ENCODE peak calls at places on chromosomes 2 and 18, in eight cellular contexts. G, D, B, C, Y, K, S and J are unnamed samples.

GRCh38 chr2:112626604-112627059 is 19.1 kb upstream of the SLC20A1 start:
- DNase-seq in G (peak), D (peak), B (peak), C (peak), Y (peak), K (peak), S (peak), J (peak)

GRCh38 chr18:28794459-28795245 is 617.7 kb upstream of the CDH2 start:
- DNase-seq in G (peak), D (no peak), B (no peak), C (no peak), Y (no peak), K (no peak), S (peak), J (peak)

GRCh38 chr2:171390941-171391516 is 42.8 kb downstream of the METTL8 start:
- DNase-seq in G (peak), D (no peak), B (no peak), C (no peak), Y (no peak), K (peak), S (no peak), J (peak)

GRCh38 chr18:24396082-24396623 is 1.5 kb downstream of the OSBPL1A start:
- DNase-seq in G (no peak), D (no peak), B (no peak), C (no peak), Y (no peak), K (peak), S (no peak), J (peak)

GRCh38 chr2:11746807-11747459 is 501 bp downstream of the LPIN1 start:
- DNase-seq in G (peak), D (no peak), B (no peak), C (peak), Y (no peak), K (no peak), S (peak), J (peak)

GRCh38 chr18:46485675-46486200 is 171.3 kb downstream of the LOXHD1 start:
- DNase-seq in G (no peak), D (no peak), B (no peak), C (no peak), Y (no peak), K (no peak), S (peak), J (no peak)

GRCh38 chr2:121527009-121527682 is 3.5 kb upstream of the RNU4ATAC start:
- DNase-seq in G (peak), D (no peak), B (no peak), C (no peak), Y (no peak), K (no peak), S (peak), J (peak)

GRCh38 chr2:73907840-73908452 is 15.1 kb downstream of the ACTG2 start:
- DNase-seq in G (no peak), D (no peak), B (peak), C (no peak), Y (peak), K (no peak), S (no peak), J (peak)

GRCh38 chr2:54818226-54818625 is 94.8 kb downstream of the EML6 start:
- DNase-seq in G (no peak), D (no peak), B (no peak), C (no peak), Y (no peak), K (no peak), S (no peak), J (no peak)

GRCh38 chr18:9993846-9994660 is 80.2 kb downstream of the VAPA start:
- DNase-seq in G (no peak), D (no peak), B (no peak), C (no peak), Y (no peak), K (no peak), S (no peak), J (no peak)

GRCh38 chr2:166384774-166385173 is 9.0 kb upstream of the SCN9A start:
- DNase-seq in G (peak), D (no peak), B (no peak), C (no peak), Y (no peak), K (no peak), S (peak), J (peak)

GRCh38 chr2:1754046-1754445 is 9.7 kb upstream of the PXDN start:
- DNase-seq in G (no peak), D (no peak), B (no peak), C (peak), Y (no peak), K (no peak), S (no peak), J (no peak)

GRCh38 chr2:62826141-62826540 is 120.6 kb downstream of the EHBP1 start:
- DNase-seq in G (peak), D (no peak), B (no peak), C (no peak), Y (no peak), K (no peak), S (no peak), J (peak)

GRCh38 chr2:96760986-96761832 is 507 bp downstream of the CNNM4 start:
- DNase-seq in G (peak), D (peak), B (no peak), C (peak), Y (no peak), K (no peak), S (no peak), J (no peak)

GRCh38 chr2:209476367-209477191 is 52.7 kb downstream of the MAP2 start:
- DNase-seq in G (peak), D (no peak), B (no peak), C (peak), Y (no peak), K (no peak), S (no peak), J (peak)

GRCh38 chr2:8477511-8478132 is 204.2 kb upstream of the ID2 start:
- DNase-seq in G (no peak), D (peak), B (no peak), C (no peak), Y (no peak), K (peak), S (no peak), J (no peak)

GRCh38 chr2:235171511-235172130 is 219.8 kb downstream of the SH3BP4 start:
- DNase-seq in G (peak), D (no peak), B (no peak), C (no peak), Y (no peak), K (no peak), S (peak), J (peak)

GRCh38 chr2:193584522-193584938 is 1389.8 kb upstream of the TMEFF2 start:
- DNase-seq in G (peak), D (no peak), B (no peak), C (no peak), Y (peak), K (no peak), S (no peak), J (peak)

GRCh38 chr2:142878061-142878741 is 737 bp downstream of the KYNU start:
- DNase-seq in G (no peak), D (no peak), B (no peak), C (no peak), Y (no peak), K (no peak), S (no peak), J (no peak)

GRCh38 chr2:144479138-144479537 is 40.8 kb downstream of the ZEB2 start:
- DNase-seq in G (peak), D (no peak), B (no peak), C (no peak), Y (no peak), K (no peak), S (no peak), J (peak)

GRCh38 chr2:85549826-85550225 is 10.9 kb downstream of the MAT2A start:
- DNase-seq in G (peak), D (no peak), B (no peak), C (no peak), Y (no peak), K (no peak), S (no peak), J (peak)

GRCh38 chr2:55403177-55403998 is 16.3 kb downstream of the CCDC88A start:
- DNase-seq in G (no peak), D (no peak), B (no peak), C (no peak), Y (no peak), K (no peak), S (no peak), J (peak)

GRCh38 chr18:24118750-24119577 is 19.9 kb upstream of the CABYR start:
- DNase-seq in G (peak), D (peak), B (peak), C (peak), Y (peak), K (peak), S (peak), J (peak)

GRCh38 chr2:231622963-231623362 is 30.3 kb downstream of the TEX44 start:
- DNase-seq in G (no peak), D (no peak), B (no peak), C (no peak), Y (no peak), K (no peak), S (no peak), J (no peak)

GRCh38 chr18:11925800-11926481 is 17.8 kb upstream of the MPPE1 start:
- DNase-seq in G (no peak), D (no peak), B (no peak), C (no peak), Y (no peak), K (no peak), S (no peak), J (peak)